ENCODE peak calls at places on chromosome 10, in four cellular contexts. D, E, T and N are unnamed samples.

GRCh38 chr10:89655722-89656121 is 10.7 kb upstream of the PANK1 start:
- DNase-seq in E (no peak), T (no peak), D (no peak), N (no peak)

GRCh38 chr10:13734151-13734550 is 147.4 kb downstream of the PRPF18 start:
- DNase-seq in D (no peak), T (no peak), E (no peak), N (no peak)

GRCh38 chr10:122051609-122052385 is 62.8 kb downstream of the TACC2 start:
- DNase-seq in E (peak; percentile 65), T (peak; percentile 89), D (no peak), N (peak; percentile 68)

GRCh38 chr10:117188399-117188798 is 8.9 kb upstream of the KCNK18 start:
- DNase-seq in D (no peak), E (no peak), T (no peak), N (peak; percentile 69)

GRCh38 chr10:98257198-98257597 is 10.8 kb downstream of the LOXL4 start:
- DNase-seq in D (no peak), E (no peak), T (no peak), N (no peak)

GRCh38 chr10:103470755-103471653 is 8.0 kb downstream of the CALHM3 start:
- DNase-seq in D (peak; percentile 90), T (peak; percentile 30), E (no peak), N (peak; percentile 78)

GRCh38 chr10:51896849-51897248 is 197.5 kb upstream of the CSTF2T start:
- DNase-seq in T (peak; percentile 85), E (peak; percentile 82), D (no peak), N (peak; percentile 92)

GRCh38 chr10:77710081-77710551 is 72.5 kb upstream of the KCNMA1 start:
- DNase-seq in E (no peak), D (no peak), T (no peak), N (no peak)

GRCh38 chr10:89535185-89536012 is at the start of gene SLC16A12:
- DNase-seq in D (peak; percentile 44), E (no peak), T (no peak), N (no peak)

GRCh38 chr10:93245772-93246171 is 172.1 kb downstream of the CYP26A1 start:
- DNase-seq in T (no peak), E (no peak), D (no peak), N (no peak)

GRCh38 chr10:132971448-132972148 is 29.2 kb upstream of the CFAP46 start:
- DNase-seq in T (no peak), D (no peak), E (no peak), N (no peak)

GRCh38 chr10:5603091-5603847 is 63.1 kb downstream of the ASB13 start:
- DNase-seq in E (no peak), T (no peak), D (no peak), N (no peak)

GRCh38 chr10:117158297-117158696 is 20.2 kb upstream of the VAX1 start:
- DNase-seq in E (no peak), T (no peak), D (no peak), N (no peak)

GRCh38 chr10:114754445-114755320 is 66.9 kb upstream of the FHIP2A start:
- DNase-seq in T (peak; percentile 86), E (peak; percentile 68), D (no peak), N (peak; percentile 55)

GRCh38 chr10:45454859-45455258 is 80.8 kb downstream of the ALOX5 start:
- DNase-seq in D (no peak), T (no peak), E (no peak), N (no peak)

GRCh38 chr10:52539463-52539862 is 225.4 kb downstream of the DKK1 start:
- DNase-seq in E (peak; percentile 47), T (peak; percentile 50), D (no peak), N (peak; percentile 31)

GRCh38 chr10:103540722-103541121 is 47.2 kb downstream of the NEURL1 start:
- DNase-seq in E (peak; percentile 13), D (no peak), T (peak; percentile 47), N (peak; percentile 22)

GRCh38 chr10:117266400-117266799 is 25.5 kb downstream of the SLC18A2 start:
- DNase-seq in T (no peak), D (no peak), E (no peak), N (no peak)

GRCh38 chr10:3152566-3152935 is 20.0 kb downstream of the PITRM1 start:
- DNase-seq in D (no peak), T (no peak), E (no peak), N (no peak)

GRCh38 chr10:21208666-21209316 is 311.7 kb upstream of the NEBL start:
- DNase-seq in D (no peak), T (no peak), E (no peak), N (no peak)

GRCh38 chr10:90917968-90918318 is 2.9 kb downstream of the ANKRD1 start:
- DNase-seq in E (no peak), T (no peak), D (no peak), N (no peak)

GRCh38 chr10:3468919-3469638 is 296.5 kb upstream of the PITRM1 start:
- DNase-seq in D (no peak), E (peak; percentile 96), T (peak; percentile 94), N (peak; percentile 98)

GRCh38 chr10:111338035-111338434 is 261.2 kb downstream of the ADRA2A start:
- DNase-seq in D (no peak), T (no peak), E (no peak), N (no peak)

GRCh38 chr10:13371879-13372470 is 23.9 kb upstream of the SEPHS1 start:
- DNase-seq in E (peak; percentile 83), D (peak; percentile 91), T (peak; percentile 86), N (peak; percentile 83)

GRCh38 chr10:130757821-130758489 is 553.6 kb downstream of the TCERG1L start:
- DNase-seq in D (no peak), E (no peak), T (no peak), N (no peak)

GRCh38 chr10:103474077-103474476 is 5.0 kb downstream of the CALHM3 start:
- DNase-seq in D (no peak), E (no peak), T (no peak), N (no peak)

GRCh38 chr10:71847418-71847817 is 3.6 kb downstream of the PSAP start:
- DNase-seq in E (no peak), D (no peak), T (no peak), N (no peak)

GRCh38 chr10:3516191-3516590 is 268.8 kb downstream of the KLF6 start:
- DNase-seq in E (no peak), T (no peak), D (no peak), N (no peak)

GRCh38 chr10:33463011-33463410 is 128.5 kb upstream of the NRP1 start:
- DNase-seq in T (no peak), E (no peak), D (no peak), N (no peak)

GRCh38 chr10:72812798-72813430 is 80.6 kb upstream of the OIT3 start:
- DNase-seq in D (no peak), E (peak; percentile 74), T (peak; percentile 92), N (peak; percentile 89)

GRCh38 chr10:27474741-27475140 is 29.4 kb upstream of the RAB18 start:
- DNase-seq in T (peak; percentile 2), E (peak; percentile 2), D (no peak), N (peak; percentile 56)

GRCh38 chr10:91163269-91163708 is 57.2 kb upstream of the PCGF5 start:
- DNase-seq in D (peak; percentile 86), T (peak; percentile 75), E (peak; percentile 62), N (peak; percentile 61)

GRCh38 chr10:60816624-60817023 is 38.3 kb downstream of the CDK1 start:
- DNase-seq in T (peak; percentile 89), D (peak; percentile 66), E (peak; percentile 90), N (peak; percentile 87)

GRCh38 chr10:128516180-128516579 is 390.0 kb upstream of the MKI67 start:
- DNase-seq in D (no peak), T (no peak), E (no peak), N (no peak)

GRCh38 chr10:115980470-115980869 is 292.5 kb downstream of the GFRA1 start:
- DNase-seq in D (no peak), E (no peak), T (peak; percentile 38), N (no peak)

GRCh38 chr10:90087197-90088007 is 386.0 kb downstream of the KIF20B start:
- DNase-seq in D (peak; percentile 50), T (peak; percentile 32), E (peak; percentile 7), N (peak; percentile 93)